ENCODE peak calls at places on chromosomes 2 and 18, in nine cellular contexts. Y is GM13976; J is NCI-H1092 treated with DMSO at 0.1 percent for 48 hours; B is activated CD4-positive, alpha-beta T cell treated with anti-CD3 and anti-CD28 coated beads for 24 hours; M is HuH-7.5; I is neural crest cell; H is M059J; V is NCI-H2029; D is hypothalamus. F is an unnamed sample.

GRCh38 chr18:64518191-64518590 is 369.3 kb upstream of the LINC00305 start:
- DNase-seq in Y (no peak), J (no peak), B (no peak), M (no peak), I (no peak), H (no peak), V (no peak), D (no peak), F (no peak)

GRCh38 chr2:171167352-171167997 is 6.8 kb upstream of the TLK1 start:
- DNase-seq in Y (no peak), J (no peak), B (no peak), M (no peak), I (no peak), H (no peak), V (no peak), D (no peak), F (no peak)

GRCh38 chr2:119827866-119828507 is 68.3 kb downstream of the PTPN4 start:
- DNase-seq in Y (no peak), J (no peak), B (no peak), M (no peak), I (no peak), H (peak; percentile 65), V (no peak), D (no peak), F (no peak)

GRCh38 chr18:52254367-52254766 is 85.6 kb upstream of the DCC start:
- DNase-seq in Y (no peak), J (no peak), B (no peak), M (no peak), I (no peak), H (no peak), V (no peak), D (no peak), F (no peak)

GRCh38 chr2:232349946-232350635 is 28.5 kb upstream of the ALPP start:
- DNase-seq in Y (no peak), J (no peak), B (no peak), M (no peak), I (no peak), H (no peak), V (no peak), D (no peak), F (no peak)

GRCh38 chr2:24625728-24626484 is 134.9 kb downstream of the NCOA1 start:
- DNase-seq in Y (no peak), J (no peak), B (no peak), M (no peak), I (no peak), H (no peak), V (no peak), D (no peak), F (no peak)

GRCh38 chr2:126908721-126909177 is 10.1 kb downstream of the TEX51 start:
- DNase-seq in Y (no peak), J (no peak), B (no peak), M (no peak), I (no peak), H (no peak), V (no peak), D (no peak), F (no peak)

GRCh38 chr2:180033993-180034894 is 27.1 kb upstream of the CWC22 start:
- DNase-seq in Y (no peak), J (peak; percentile 75), B (no peak), M (no peak), I (no peak), H (peak; percentile 67), V (peak; percentile 90), D (no peak), F (peak; percentile 50)

GRCh38 chr2:38731090-38731489 is 20.1 kb downstream of the SRSF7 start:
- DNase-seq in Y (no peak), J (no peak), B (no peak), M (no peak), I (no peak), H (no peak), V (no peak), D (no peak), F (no peak)

GRCh38 chr2:178152033-178152432 is 39.8 kb downstream of the RBM45 start:
- DNase-seq in Y (no peak), J (peak; percentile 11), B (no peak), M (peak; percentile 23), I (no peak), H (peak; percentile 16), V (peak; percentile 47), D (no peak), F (no peak)

GRCh38 chr2:71932027-71932779 is 215.5 kb downstream of the CYP26B1 start:
- DNase-seq in Y (peak; percentile 5), J (no peak), B (no peak), M (no peak), I (no peak), H (no peak), V (no peak), D (no peak), F (no peak)

GRCh38 chr2:42929577-42929984 is 137.2 kb upstream of the HAAO start:
- DNase-seq in Y (no peak), J (no peak), B (no peak), M (no peak), I (no peak), H (no peak), V (no peak), D (no peak), F (no peak)

GRCh38 chr2:234212534-234212933 is 162.0 kb downstream of the SPP2 start:
- DNase-seq in Y (no peak), J (no peak), B (no peak), M (no peak), I (no peak), H (no peak), V (no peak), D (no peak), F (no peak)

GRCh38 chr18:44325903-44326650 is 354.6 kb upstream of the SETBP1 start:
- DNase-seq in Y (peak; percentile 13), J (peak; percentile 44), B (no peak), M (no peak), I (peak; percentile 51), H (peak; percentile 62), V (peak; percentile 36), D (no peak), F (peak; percentile 62)

GRCh38 chr2:61233581-61233980 is 71.6 kb downstream of the C2orf74 start:
- DNase-seq in Y (no peak), J (no peak), B (no peak), M (no peak), I (no peak), H (no peak), V (no peak), D (no peak), F (no peak)

GRCh38 chr2:74982581-74982980 is 24.1 kb downstream of the POLE4 start:
- DNase-seq in Y (peak; percentile 26), J (no peak), B (no peak), M (no peak), I (no peak), H (peak; percentile 65), V (no peak), D (no peak), F (no peak)

GRCh38 chr2:159873136-159873728 is 75.2 kb upstream of the CD302 start:
- DNase-seq in Y (no peak), J (no peak), B (no peak), M (no peak), I (peak; percentile 9), H (peak; percentile 38), V (no peak), D (no peak), F (no peak)

GRCh38 chr2:236380051-236380612 is 115.9 kb upstream of the ASB18 start:
- DNase-seq in Y (no peak), J (no peak), B (no peak), M (no peak), I (no peak), H (no peak), V (no peak), D (no peak), F (no peak)

GRCh38 chr2:236610991-236611821 is 41.6 kb downstream of the ACKR3 start:
- DNase-seq in Y (no peak), J (no peak), B (no peak), M (no peak), I (no peak), H (peak; percentile 58), V (no peak), D (no peak), F (no peak)

GRCh38 chr2:217356795-217357194 is 496.9 kb upstream of the TNP1 start:
- DNase-seq in Y (no peak), J (no peak), B (no peak), M (no peak), I (peak; percentile 22), H (peak; percentile 59), V (no peak), D (no peak), F (no peak)

GRCh38 chr2:73070651-73071451 is 661 bp downstream of the SFXN5 start:
- DNase-seq in Y (peak; percentile 99), J (peak; percentile 92), B (peak; percentile 97), M (peak; percentile 97), I (peak; percentile 99), H (peak; percentile 92), V (peak; percentile 83), D (no peak), F (peak; percentile 95)

GRCh38 chr18:12278765-12279682 is 24.9 kb downstream of the CIDEA start:
- DNase-seq in Y (no peak), J (no peak), B (no peak), M (peak; percentile 86), I (peak; percentile 33), H (peak; percentile 92), V (no peak), D (no peak), F (no peak)

GRCh38 chr2:50564781-50565180 is 467.2 kb downstream of the NRXN1 start:
- DNase-seq in Y (no peak), J (peak; percentile 14), B (no peak), M (no peak), I (no peak), H (no peak), V (no peak), D (no peak), F (peak; percentile 6)

GRCh38 chr2:46749042-46749461 is 166.6 kb downstream of the MCFD2 start:
- DNase-seq in Y (no peak), J (no peak), B (no peak), M (no peak), I (no peak), H (peak; percentile 88), V (no peak), D (no peak), F (no peak)

GRCh38 chr2:42901076-42901645 is 108.8 kb upstream of the HAAO start:
- DNase-seq in Y (no peak), J (no peak), B (no peak), M (no peak), I (no peak), H (peak; percentile 68), V (no peak), D (no peak), F (no peak)

GRCh38 chr2:46101557-46102220 is 195.5 kb upstream of the EPAS1 start:
- DNase-seq in Y (no peak), J (no peak), B (no peak), M (no peak), I (no peak), H (no peak), V (no peak), D (no peak), F (no peak)

GRCh38 chr18:8006979-8007378 is 439.9 kb downstream of the PTPRM start:
- DNase-seq in Y (no peak), J (no peak), B (no peak), M (no peak), I (no peak), H (no peak), V (no peak), D (no peak), F (no peak)